ENCODE peak calls at places on chromosomes 13 and 19, in ten cellular contexts. L is stimulated activated CD4-positive, alpha-beta T cell treated with anti-CD3 and anti-CD28 coated beads, Interleukin-2, amount 100 ng/mL, for 48 hours; K is activated naive CD8-positive, alpha-beta T cell treated with anti-CD3 and anti-CD28 coated beads, Interleukin-2, amount 50 U/mL, for 16 hours; O is GM20000; F is GM04503; Z is ELR; I is heart left ventricle; X is NCI-H1436; V is cardiac muscle cell; B is iris pigment epithelial cell. A is an unnamed sample.

GRCh38 chr13:31485183-31485582 is 254.1 kb upstream of the RXFP2 start:
- DNase-seq in L (no peak), K (no peak), O (no peak), F (no peak), Z (peak), I (no peak), X (no peak), V (no peak), B (peak), A (no peak)

GRCh38 chr13:42574435-42575311 is 721 bp downstream of the TNFSF11 start:
- DNase-seq in L (peak), K (peak), O (peak), F (no peak), Z (no peak), I (no peak), X (no peak), V (no peak), B (no peak), A (no peak)

GRCh38 chr19:40466219-40467006 is at the start of gene SPTBN4:
- DNase-seq in L (peak), K (peak), O (peak), F (no peak), Z (no peak), I (no peak), X (no peak), V (no peak), B (no peak), A (peak)

GRCh38 chr13:111219306-111219705 is 101.1 kb upstream of the TEX29 start:
- DNase-seq in L (no peak), K (no peak), O (no peak), F (peak), Z (no peak), I (no peak), X (no peak), V (no peak), B (peak), A (peak)

GRCh38 chr13:99251908-99252307 is 6.3 kb downstream of the GPR18 start:
- DNase-seq in L (no peak), K (no peak), O (no peak), F (no peak), Z (no peak), I (no peak), X (no peak), V (no peak), B (no peak), A (no peak)

GRCh38 chr13:80389073-80390038 is 48.4 kb upstream of the SPRY2 start:
- DNase-seq in L (no peak), K (no peak), O (no peak), F (no peak), Z (no peak), I (no peak), X (no peak), V (no peak), B (no peak), A (no peak)

GRCh38 chr13:65456150-65456912 is 1773.8 kb downstream of the PCDH9 start:
- DNase-seq in L (no peak), K (no peak), O (no peak), F (no peak), Z (peak), I (no peak), X (no peak), V (no peak), B (peak), A (no peak)

GRCh38 chr19:34066007-34066656 is 106.2 kb upstream of the LSM14A start:
- DNase-seq in L (no peak), K (no peak), O (no peak), F (no peak), Z (no peak), I (no peak), X (no peak), V (peak), B (no peak), A (no peak)

GRCh38 chr19:46409146-46409545 is 4.2 kb downstream of the CCDC8 start:
- DNase-seq in L (no peak), K (no peak), O (no peak), F (no peak), Z (no peak), I (no peak), X (no peak), V (no peak), B (no peak), A (no peak)

GRCh38 chr13:37386276-37386675 is 212.3 kb downstream of the POSTN start:
- DNase-seq in L (no peak), K (no peak), O (no peak), F (peak), Z (peak), I (no peak), X (no peak), V (no peak), B (no peak), A (no peak)

GRCh38 chr13:63396746-63397145 is 1981.1 kb upstream of the PCDH20 start:
- DNase-seq in L (no peak), K (no peak), O (no peak), F (no peak), Z (no peak), I (no peak), X (no peak), V (no peak), B (no peak), A (peak)

GRCh38 chr13:109000207-109000606 is 370.8 kb downstream of the MYO16 start:
- DNase-seq in L (no peak), K (no peak), O (no peak), F (no peak), Z (no peak), I (no peak), X (no peak), V (peak), B (no peak), A (no peak)

GRCh38 chr19:32605544-32605943 is 24.6 kb downstream of the PDCD5 start:
- DNase-seq in L (no peak), K (no peak), O (no peak), F (no peak), Z (no peak), I (no peak), X (no peak), V (no peak), B (no peak), A (no peak)

GRCh38 chr13:94251801-94252200 is 227.7 kb downstream of the DCT start:
- DNase-seq in L (no peak), K (no peak), O (no peak), F (peak), Z (no peak), I (peak), X (no peak), V (no peak), B (peak), A (no peak)

GRCh38 chr13:113855931-113856715 is 7.8 kb downstream of the GAS6 start:
- DNase-seq in L (no peak), K (no peak), O (no peak), F (no peak), Z (no peak), I (no peak), X (no peak), V (no peak), B (no peak), A (no peak)

GRCh38 chr19:45587873-45588272 is 3.3 kb upstream of the OPA3 start:
- DNase-seq in L (no peak), K (no peak), O (no peak), F (no peak), Z (no peak), I (no peak), X (no peak), V (no peak), B (no peak), A (no peak)

GRCh38 chr13:29978211-29978610 is 127.8 kb upstream of the UBL3 start:
- DNase-seq in L (no peak), K (no peak), O (no peak), F (no peak), Z (peak), I (no peak), X (no peak), V (no peak), B (no peak), A (no peak)

GRCh38 chr13:23372264-23372905 is 61.1 kb downstream of the SACS start:
- DNase-seq in L (no peak), K (no peak), O (no peak), F (no peak), Z (peak), I (no peak), X (no peak), V (no peak), B (peak), A (no peak)

GRCh38 chr19:18951721-18952281 is 10.8 kb upstream of the HOMER3 start:
- DNase-seq in L (no peak), K (no peak), O (no peak), F (no peak), Z (peak), I (no peak), X (no peak), V (no peak), B (peak), A (no peak)

GRCh38 chr13:113033498-113033897 is 64.5 kb downstream of the MCF2L start:
- DNase-seq in L (no peak), K (no peak), O (no peak), F (no peak), Z (peak), I (peak), X (no peak), V (no peak), B (no peak), A (no peak)

GRCh38 chr13:91346848-91347211 is 657 bp upstream of the MIR17HG start:
- DNase-seq in L (peak), K (peak), O (peak), F (no peak), Z (peak), I (no peak), X (no peak), V (peak), B (peak), A (peak)

GRCh38 chr13:112222971-112223370 is 153.2 kb upstream of the SPACA7 start:
- DNase-seq in L (no peak), K (no peak), O (no peak), F (no peak), Z (no peak), I (no peak), X (no peak), V (no peak), B (no peak), A (no peak)

GRCh38 chr19:38149597-38149996 is 74.4 kb downstream of the DPF1 start:
- DNase-seq in L (no peak), K (no peak), O (no peak), F (no peak), Z (peak), I (no peak), X (no peak), V (no peak), B (peak), A (no peak)

GRCh38 chr13:34750078-34750703 is 191.9 kb upstream of the NBEA start:
- DNase-seq in L (no peak), K (no peak), O (peak), F (no peak), Z (no peak), I (peak), X (peak), V (peak), B (no peak), A (peak)

GRCh38 chr19:7074705-7075282 is 5.3 kb downstream of the ZNF557 start:
- DNase-seq in L (no peak), K (no peak), O (no peak), F (no peak), Z (no peak), I (no peak), X (no peak), V (no peak), B (no peak), A (no peak)

GRCh38 chr19:49333426-49334288 is 1.5 kb upstream of the CD37 start:
- DNase-seq in L (peak), K (no peak), O (peak), F (no peak), Z (no peak), I (no peak), X (no peak), V (no peak), B (peak), A (no peak)

GRCh38 chr13:108086678-108087077 is 128.7 kb downstream of the LIG4 start:
- DNase-seq in L (no peak), K (no peak), O (no peak), F (no peak), Z (peak), I (no peak), X (no peak), V (no peak), B (peak), A (no peak)

GRCh38 chr13:39590466-39591036 is 12.4 kb downstream of the LHFPL6 start:
- DNase-seq in L (no peak), K (no peak), O (no peak), F (no peak), Z (peak), I (no peak), X (no peak), V (no peak), B (no peak), A (no peak)

GRCh38 chr19:15010497-15011255 is 31.0 kb upstream of the SLC1A6 start:
- DNase-seq in L (no peak), K (no peak), O (no peak), F (no peak), Z (no peak), I (no peak), X (no peak), V (no peak), B (peak), A (no peak)

GRCh38 chr19:13260883-13261653 is 110.9 kb downstream of the IER2 start:
- DNase-seq in L (no peak), K (no peak), O (peak), F (peak), Z (peak), I (no peak), X (no peak), V (no peak), B (peak), A (no peak)

GRCh38 chr19:45008554-45008953 is 7.3 kb downstream of the RELB start:
- DNase-seq in L (no peak), K (no peak), O (no peak), F (no peak), Z (no peak), I (no peak), X (no peak), V (no peak), B (no peak), A (no peak)

GRCh38 chr13:46178143-46178542 is 3.8 kb downstream of the LCP1 start:
- DNase-seq in L (no peak), K (no peak), O (no peak), F (no peak), Z (no peak), I (no peak), X (no peak), V (no peak), B (no peak), A (no peak)

GRCh38 chr13:23510979-23511735 is 59.1 kb upstream of the TNFRSF19 start:
- DNase-seq in L (no peak), K (no peak), O (peak), F (no peak), Z (peak), I (no peak), X (no peak), V (peak), B (peak), A (peak)

GRCh38 chr19:56333506-56333905 is 18.9 kb upstream of the ZSCAN5A start:
- DNase-seq in L (peak), K (no peak), O (peak), F (no peak), Z (peak), I (no peak), X (peak), V (peak), B (peak), A (peak)